ENCODE peak calls at places on chromosome 10, in five cellular contexts. W is GM12878, L is colonic mucosa, G is brain microvascular endothelial cell, H is neural progenitor cell. P is an unnamed sample.
A peak's percentile ranks its signal among the peaks of the same experiment; 100 is the strongest.

GRCh38 chr10:70786799-70787415 is 1.7 kb upstream of the TBATA start:
- DNase-seq in W (no peak), H (no peak), L (no peak), G (peak; percentile 40), P (no peak)

GRCh38 chr10:43816351-43817321 is 168.0 kb upstream of the ZNF32 start:
- DNase-seq in L (peak; percentile 44), W (peak; percentile 61), G (peak; percentile 64), H (no peak), P (peak; percentile 36)

GRCh38 chr10:86284355-86285105 is 82.1 kb downstream of the GRID1 start:
- DNase-seq in H (no peak), L (peak; percentile 4), W (no peak), G (no peak), P (no peak)

GRCh38 chr10:34489973-34490372 is 325.1 kb downstream of the PARD3 start:
- DNase-seq in L (no peak), G (peak; percentile 44), W (no peak), H (no peak), P (no peak)

GRCh38 chr10:14360515-14360914 is 29.8 kb upstream of the FRMD4A start:
- DNase-seq in G (no peak), L (no peak), W (no peak), H (no peak), P (no peak)

GRCh38 chr10:24360286-24361127 is 151.6 kb downstream of the KIAA1217 start:
- DNase-seq in H (peak; percentile 80), L (peak; percentile 81), G (peak; percentile 75), W (no peak), P (no peak)

GRCh38 chr10:22002531-22003110 is 909 bp downstream of the DNAJC1 start:
- DNase-seq in W (no peak), L (peak; percentile 25), H (peak; percentile 10), G (peak; percentile 37), P (no peak)

GRCh38 chr10:108696792-108697477 is 1226.4 kb downstream of the XPNPEP1 start:
- DNase-seq in H (no peak), G (no peak), L (no peak), W (peak; percentile 40), P (no peak)

GRCh38 chr10:44974082-44974627 is 4.5 kb downstream of the DEPP1 start:
- DNase-seq in H (no peak), W (no peak), L (no peak), G (no peak), P (no peak)

GRCh38 chr10:72039377-72039776 is 49.0 kb downstream of the SPOCK2 start:
- DNase-seq in G (no peak), W (no peak), H (no peak), L (no peak), P (no peak)

GRCh38 chr10:43060291-43060690 is 16.6 kb upstream of the RET start:
- DNase-seq in G (no peak), W (no peak), L (no peak), H (no peak), P (no peak)

GRCh38 chr10:101830322-101831168 is 12.3 kb upstream of the OGA start:
- DNase-seq in G (peak; percentile 86), H (peak; percentile 95), W (peak; percentile 81), L (peak; percentile 95), P (peak; percentile 86)

GRCh38 chr10:120953897-120954296 is 102.7 kb downstream of the WDR11 start:
- DNase-seq in L (no peak), H (no peak), W (no peak), G (no peak), P (no peak)

GRCh38 chr10:104580321-104580720 is 60.8 kb upstream of the SORCS3 start:
- DNase-seq in W (no peak), L (no peak), G (no peak), H (no peak), P (no peak)

GRCh38 chr10:68598978-68599753 is 39.0 kb downstream of the TET1 start:
- DNase-seq in G (no peak), H (peak; percentile 39), L (peak; percentile 32), W (no peak), P (no peak)

GRCh38 chr10:2928219-2928840 is 139.0 kb upstream of the PFKP start:
- DNase-seq in W (peak; percentile 54), L (peak; percentile 80), H (peak; percentile 86), G (peak; percentile 53), P (peak; percentile 31)

GRCh38 chr10:13485623-13486022 is 43.2 kb downstream of the BEND7 start:
- DNase-seq in H (no peak), W (no peak), G (no peak), L (no peak), P (no peak)

GRCh38 chr10:88652621-88653020 is 11.6 kb upstream of the LIPF start:
- DNase-seq in H (no peak), G (no peak), W (no peak), L (no peak), P (no peak)

GRCh38 chr10:88647216-88647615 is 17.0 kb upstream of the LIPF start:
- DNase-seq in L (no peak), H (no peak), W (no peak), G (no peak), P (no peak)

DNA sequence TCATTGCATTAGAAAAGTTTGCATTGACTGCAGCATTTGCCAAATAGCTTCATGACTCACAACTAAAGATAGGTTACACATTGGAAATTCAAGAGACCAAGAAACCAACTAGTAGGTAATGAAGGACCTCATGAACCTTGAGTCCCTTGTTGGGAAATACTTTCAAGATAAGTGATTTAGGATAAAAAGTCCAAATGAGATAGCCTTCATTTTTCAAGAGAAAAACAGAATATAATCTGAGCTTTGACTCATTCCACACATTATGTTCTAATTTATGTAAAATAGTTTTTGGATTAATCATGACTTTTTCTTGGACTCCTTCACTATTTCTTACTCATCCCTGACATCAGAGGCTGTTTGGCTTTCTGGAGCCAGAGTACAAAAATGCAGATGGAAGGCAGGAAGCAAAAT is 13.1 kb upstream of the LIPF start:
- DNase-seq in G (peak; percentile 76), L (no peak), W (no peak), H (no peak), P (no peak)
- H3K4me3 ChIP-seq in G (no peak overlapping the region), L (no peak overlapping the region), W (no peak overlapping the region), H (no peak overlapping the region), P (no peak overlapping the region)

DNA sequence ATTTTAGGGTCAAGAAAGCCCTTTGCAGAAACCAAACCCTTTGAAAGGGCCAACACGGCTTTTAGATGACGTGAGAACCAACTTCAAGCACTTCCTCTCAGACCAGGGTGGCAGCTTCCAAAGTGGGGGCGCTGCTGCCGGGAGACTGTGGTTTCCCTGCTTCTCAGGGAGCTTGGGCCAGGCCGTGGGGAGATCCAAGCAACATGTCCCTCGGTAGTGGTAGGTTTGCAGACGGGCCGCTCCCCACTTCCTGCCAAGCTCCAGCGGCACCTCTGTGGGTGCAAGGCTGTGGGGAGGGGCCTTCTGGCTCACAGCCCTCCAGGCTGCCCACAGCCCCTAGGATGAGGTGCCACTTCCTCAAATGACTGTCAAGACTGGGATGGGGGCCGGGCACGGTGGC is 132.4 kb downstream of the FAM53B start:
- DNase-seq in G (no peak), W (no peak), L (no peak), H (no peak), P (no peak)
- TF ChIP-seq CTCF in G (no peak), W (no peak), L (no peak), H (no peak), P (no peak)

DNA sequence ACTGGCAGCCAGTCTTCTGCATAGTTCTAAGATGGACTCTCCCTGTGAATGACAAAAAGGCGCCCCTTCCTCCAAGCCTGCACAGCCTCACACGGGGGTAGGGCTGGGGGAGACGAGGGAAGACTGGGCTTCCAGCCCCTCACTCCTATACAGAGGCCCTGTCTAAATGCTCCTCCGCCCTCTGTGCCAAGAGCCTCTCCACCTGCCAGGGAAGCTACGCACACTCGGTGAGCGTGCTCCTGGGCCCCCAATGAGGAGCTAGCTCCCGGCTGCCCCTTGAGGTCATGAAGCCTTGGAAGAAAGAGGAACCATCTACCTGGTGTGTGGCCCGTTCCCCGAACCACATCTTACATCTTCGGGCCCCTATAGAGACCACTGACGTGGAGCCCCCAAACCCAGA is 54.8 kb downstream of the CRTAC1 start:
- DNase-seq in L (no peak), W (no peak), H (no peak), G (no peak), P (no peak)
- H3K4me3 ChIP-seq in L (no peak overlapping the region), W (no peak overlapping the region), H (peak overlapping the region; percentile 40), G (no peak overlapping the region), P (no peak overlapping the region)

GRCh38 chr10:5123886-5124285 is 29.7 kb downstream of the AKR1C3 start:
- DNase-seq in L (no peak), H (no peak), W (no peak), G (no peak), P (no peak)
- TF ChIP-seq CTCF in L (no peak), H (no peak), W (no peak), G (no peak), P (no peak)

GRCh38 chr10:116826803-116827202 is 22.5 kb upstream of the ENO4 start:
- DNase-seq in H (peak; percentile 49), W (no peak), G (peak; percentile 74), L (no peak), P (no peak)

GRCh38 chr10:116825901-116826300 is 23.4 kb upstream of the ENO4 start:
- DNase-seq in G (no peak), W (no peak), L (no peak), H (no peak), P (no peak)

GRCh38 chr10:116827214-116827671 is 22.1 kb upstream of the ENO4 start:
- DNase-seq in G (no peak), W (no peak), H (no peak), L (no peak), P (no peak)

GRCh38 chr10:116829711-116830110 is 19.6 kb upstream of the ENO4 start:
- DNase-seq in L (no peak), W (no peak), G (no peak), H (no peak), P (no peak)

GRCh38 chr10:116828121-116828520 is 21.2 kb upstream of the ENO4 start:
- DNase-seq in L (no peak), G (no peak), H (no peak), W (no peak), P (no peak)
- H3K4me3 ChIP-seq in L (no peak overlapping the region), G (no peak overlapping the region), H (no peak overlapping the region), W (no peak overlapping the region), P (no peak overlapping the region)

GRCh38 chr10:60098676-60099601 is 192.6 kb upstream of the CCDC6 start:
- DNase-seq in H (peak; percentile 4), L (peak; percentile 26), G (peak; percentile 13), W (no peak), P (no peak)
- TF ChIP-seq CTCF in H (peak; percentile 35), L (no peak), G (peak; percentile 59), W (peak; percentile 22), P (peak; percentile 42)

DNA sequence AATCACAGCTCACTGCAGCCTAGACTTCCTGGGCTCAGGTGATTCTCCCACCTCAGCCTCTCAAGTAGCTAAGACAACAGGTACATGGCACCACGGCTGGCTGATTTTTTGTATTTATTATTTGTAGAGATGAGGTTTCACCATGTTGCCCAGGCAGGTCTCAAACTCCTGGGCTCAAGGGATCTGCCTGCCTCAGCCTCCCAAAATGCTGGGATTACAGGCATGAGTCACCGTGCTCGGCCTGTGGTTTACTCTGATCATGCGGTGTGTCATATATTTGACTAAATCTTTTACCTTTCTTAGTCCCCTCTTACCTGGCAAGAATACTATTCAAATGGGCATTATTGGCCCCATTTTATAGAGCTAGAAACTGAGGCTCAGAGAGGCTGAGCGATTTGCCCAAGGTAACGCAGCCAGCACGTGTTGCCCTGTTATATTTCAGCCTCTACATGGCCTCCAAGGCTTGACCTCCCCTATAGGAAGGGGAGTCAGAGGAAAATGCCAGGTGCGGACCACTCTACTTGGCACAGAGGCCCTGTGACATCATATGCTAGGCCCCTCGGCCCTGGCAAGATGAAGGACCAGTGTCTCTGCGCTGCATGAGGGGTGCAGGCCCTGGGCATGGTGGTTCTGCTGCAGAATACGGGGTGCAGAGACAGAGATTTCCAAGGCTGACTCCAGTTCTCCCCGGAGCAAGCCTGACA is 8.2 kb downstream of the ZCCHC24 start:
- DNase-seq in H (no peak), L (no peak), G (no peak), W (no peak), P (no peak)
- H3K4me3 ChIP-seq in H (no peak overlapping the region), L (no peak overlapping the region), G (no peak overlapping the region), W (no peak overlapping the region), P (no peak overlapping the region)